ENCODE peak calls at places on chromosome 14, in nine cellular contexts. T, U, P, E, O, Y, D, B and I are unnamed samples.

GRCh38 chr14:70856851-70857498 is 47.7 kb upstream of the MAP3K9 start:
- DNase-seq in D (no peak), T (no peak), B (peak), P (peak), O (no peak), E (peak), U (no peak), Y (no peak), I (peak)

GRCh38 chr14:91570021-91570420 is 59.9 kb upstream of the PPP4R3A start:
- DNase-seq in Y (no peak), E (no peak), O (no peak), T (no peak), D (no peak), B (no peak), U (no peak), P (no peak), I (no peak)

GRCh38 chr14:105091335-105092123 is 26.3 kb upstream of the GPR132 start:
- DNase-seq in O (no peak), D (peak), E (no peak), Y (no peak), P (peak), B (no peak), U (no peak), T (peak), I (no peak)

GRCh38 chr14:95361373-95362179 is 41.9 kb upstream of the CLMN start:
- DNase-seq in P (peak), B (no peak), E (peak), O (no peak), Y (peak), T (no peak), D (no peak), U (peak), I (peak)

GRCh38 chr14:40796168-40796567 is 810.5 kb upstream of the LRFN5 start:
- DNase-seq in E (no peak), B (no peak), P (no peak), T (no peak), D (no peak), U (no peak), Y (no peak), O (no peak), I (no peak)

GRCh38 chr14:52801014-52801708 is 9.8 kb upstream of the GNPNAT1 start:
- DNase-seq in Y (no peak), U (no peak), B (peak), O (no peak), T (no peak), D (no peak), E (peak), P (no peak), I (peak)

GRCh38 chr14:92516966-92517350 is 3.4 kb downstream of the RIN3 start:
- DNase-seq in B (no peak), Y (no peak), T (no peak), D (no peak), E (no peak), U (peak), O (no peak), P (no peak), I (no peak)

GRCh38 chr14:20441466-20441865 is 5.5 kb upstream of the KLHL33 start:
- DNase-seq in Y (no peak), P (no peak), T (no peak), U (no peak), D (no peak), E (no peak), O (no peak), B (no peak), I (no peak)

GRCh38 chr14:100072783-100073346 is 7.6 kb downstream of the EVL start:
- DNase-seq in D (peak), Y (peak), E (no peak), P (no peak), O (no peak), T (no peak), B (peak), U (peak), I (no peak)

GRCh38 chr14:34498684-34499412 is 36.8 kb upstream of the SPTSSA start:
- DNase-seq in U (no peak), D (no peak), T (no peak), P (peak), Y (no peak), E (peak), O (no peak), B (peak), I (peak)

GRCh38 chr14:105477659-105478623 is 3.3 kb downstream of the CRIP2 start:
- DNase-seq in D (no peak), T (no peak), Y (no peak), U (peak), E (no peak), O (no peak), P (no peak), B (no peak), I (no peak)

GRCh38 chr14:74706101-74706500 is 6.8 kb downstream of the AREL1 start:
- DNase-seq in B (no peak), U (no peak), E (no peak), Y (no peak), O (no peak), T (no peak), P (no peak), D (no peak), I (no peak)

GRCh38 chr14:90300649-90301048 is 31.1 kb downstream of the NRDE2 start:
- DNase-seq in Y (no peak), B (peak), D (no peak), E (no peak), U (no peak), P (no peak), T (no peak), O (no peak), I (peak)